ENCODE peak calls at places on chromosomes 1 and 21, in seven cellular contexts. One of them, this sample, is unnamed.

GRCh38 chr1:27521336-27522147 is 31.6 kb upstream of the WASF2 start:
- DNase-seq in endothelial cell of umbilical vein: peak; percentile 48
- DNase-seq in stomach: no peak
- DNase-seq in left ventricle myocardium inferior: peak; percentile 63
- DNase-seq in body of pancreas: no peak
- DNase-seq in lung: no peak
- DNase-seq in AG04450: no peak
- DNase-seq in this sample: no peak

GRCh38 chr21:45331521-45332257 is 44.0 kb upstream of the POFUT2 start:
- DNase-seq in endothelial cell of umbilical vein: no peak
- DNase-seq in stomach: no peak
- DNase-seq in left ventricle myocardium inferior: peak; percentile 9
- DNase-seq in body of pancreas: peak; percentile 10
- DNase-seq in lung: no peak
- DNase-seq in AG04450: no peak
- DNase-seq in this sample: no peak

GRCh38 chr1:72693899-72694298 is 411.6 kb upstream of the NEGR1 start:
- DNase-seq in endothelial cell of umbilical vein: no peak
- DNase-seq in stomach: no peak
- DNase-seq in left ventricle myocardium inferior: no peak
- DNase-seq in body of pancreas: no peak
- DNase-seq in lung: no peak
- DNase-seq in AG04450: no peak
- DNase-seq in this sample: no peak

GRCh38 chr1:208791458-208791857 is 547.3 kb upstream of the PLXNA2 start:
- DNase-seq in endothelial cell of umbilical vein: no peak
- DNase-seq in stomach: no peak
- DNase-seq in left ventricle myocardium inferior: no peak
- DNase-seq in body of pancreas: no peak
- DNase-seq in lung: no peak
- DNase-seq in AG04450: no peak
- DNase-seq in this sample: no peak

GRCh38 chr1:158951956-158952355 is 20.6 kb downstream of the PYHIN1 start:
- DNase-seq in endothelial cell of umbilical vein: no peak
- DNase-seq in stomach: no peak
- DNase-seq in left ventricle myocardium inferior: no peak
- DNase-seq in body of pancreas: no peak
- DNase-seq in lung: no peak
- DNase-seq in AG04450: no peak
- DNase-seq in this sample: no peak

GRCh38 chr1:33738976-33739375 is 124.9 kb upstream of the HMGB4 start:
- DNase-seq in endothelial cell of umbilical vein: no peak
- DNase-seq in stomach: no peak
- DNase-seq in left ventricle myocardium inferior: no peak
- DNase-seq in body of pancreas: no peak
- DNase-seq in lung: no peak
- DNase-seq in AG04450: no peak
- DNase-seq in this sample: no peak

GRCh38 chr1:114455102-114455785 is 55.8 kb downstream of the TRIM33 start:
- DNase-seq in endothelial cell of umbilical vein: peak; percentile 28
- DNase-seq in stomach: no peak
- DNase-seq in left ventricle myocardium inferior: no peak
- DNase-seq in body of pancreas: no peak
- DNase-seq in lung: no peak
- DNase-seq in AG04450: no peak
- DNase-seq in this sample: peak; percentile 24

GRCh38 chr1:206635983-206636354 is 633 bp downstream of the DYRK3 start:
- DNase-seq in endothelial cell of umbilical vein: peak; percentile 24
- DNase-seq in stomach: no peak
- DNase-seq in left ventricle myocardium inferior: no peak
- DNase-seq in body of pancreas: no peak
- DNase-seq in lung: no peak
- DNase-seq in AG04450: no peak
- DNase-seq in this sample: no peak

GRCh38 chr1:42170779-42171621 is 6.5 kb upstream of the GUCA2A start:
- DNase-seq in endothelial cell of umbilical vein: no peak
- DNase-seq in stomach: no peak
- DNase-seq in left ventricle myocardium inferior: no peak
- DNase-seq in body of pancreas: peak; percentile 13
- DNase-seq in lung: peak; percentile 64
- DNase-seq in AG04450: no peak
- DNase-seq in this sample: no peak

GRCh38 chr1:173276922-173277800 is 70.0 kb upstream of the TNFSF4 start:
- DNase-seq in endothelial cell of umbilical vein: no peak
- DNase-seq in stomach: no peak
- DNase-seq in left ventricle myocardium inferior: no peak
- DNase-seq in body of pancreas: no peak
- DNase-seq in lung: no peak
- DNase-seq in AG04450: no peak
- DNase-seq in this sample: no peak

GRCh38 chr1:21610027-21610426 is 59.1 kb downstream of the RAP1GAP start:
- DNase-seq in endothelial cell of umbilical vein: no peak
- DNase-seq in stomach: no peak
- DNase-seq in left ventricle myocardium inferior: no peak
- DNase-seq in body of pancreas: no peak
- DNase-seq in lung: no peak
- DNase-seq in AG04450: no peak
- DNase-seq in this sample: no peak

GRCh38 chr1:52268372-52268771 is 97.6 kb downstream of the CC2D1B start:
- DNase-seq in endothelial cell of umbilical vein: peak; percentile 73
- DNase-seq in stomach: no peak
- DNase-seq in left ventricle myocardium inferior: no peak
- DNase-seq in body of pancreas: no peak
- DNase-seq in lung: no peak
- DNase-seq in AG04450: no peak
- DNase-seq in this sample: peak; percentile 18

GRCh38 chr1:245411245-245411644 is 256.5 kb downstream of the KIF26B start:
- DNase-seq in endothelial cell of umbilical vein: no peak
- DNase-seq in stomach: no peak
- DNase-seq in left ventricle myocardium inferior: no peak
- DNase-seq in body of pancreas: no peak
- DNase-seq in lung: no peak
- DNase-seq in AG04450: peak; percentile 18
- DNase-seq in this sample: peak; percentile 11

GRCh38 chr1:180854456-180854855 is 58.2 kb upstream of the KIAA1614 start:
- DNase-seq in endothelial cell of umbilical vein: no peak
- DNase-seq in stomach: no peak
- DNase-seq in left ventricle myocardium inferior: no peak
- DNase-seq in body of pancreas: no peak
- DNase-seq in lung: no peak
- DNase-seq in AG04450: no peak
- DNase-seq in this sample: no peak

GRCh38 chr1:26349196-26349885 is 4.6 kb downstream of the CRYBG2 start:
- DNase-seq in endothelial cell of umbilical vein: no peak
- DNase-seq in stomach: no peak
- DNase-seq in left ventricle myocardium inferior: no peak
- DNase-seq in body of pancreas: no peak
- DNase-seq in lung: no peak
- DNase-seq in AG04450: peak; percentile 24
- DNase-seq in this sample: peak; percentile 73

GRCh38 chr1:61444277-61444676 is 280.7 kb downstream of the TM2D1 start:
- DNase-seq in endothelial cell of umbilical vein: no peak
- DNase-seq in stomach: no peak
- DNase-seq in left ventricle myocardium inferior: no peak
- DNase-seq in body of pancreas: no peak
- DNase-seq in lung: no peak
- DNase-seq in AG04450: no peak
- DNase-seq in this sample: no peak

GRCh38 chr1:83998599-83999315 is at the start of gene TTLL7:
- DNase-seq in endothelial cell of umbilical vein: peak; percentile 68
- DNase-seq in stomach: peak; percentile 79
- DNase-seq in left ventricle myocardium inferior: peak; percentile 82
- DNase-seq in body of pancreas: peak; percentile 82
- DNase-seq in lung: peak; percentile 77
- DNase-seq in AG04450: no peak
- DNase-seq in this sample: peak; percentile 63

GRCh38 chr1:167934407-167935251 is 1.9 kb upstream of the DCAF6 start:
- DNase-seq in endothelial cell of umbilical vein: peak; percentile 4
- DNase-seq in stomach: no peak
- DNase-seq in left ventricle myocardium inferior: no peak
- DNase-seq in body of pancreas: no peak
- DNase-seq in lung: no peak
- DNase-seq in AG04450: no peak
- DNase-seq in this sample: no peak

GRCh38 chr1:4662723-4663122 is 8.3 kb downstream of the AJAP1 start:
- DNase-seq in endothelial cell of umbilical vein: no peak
- DNase-seq in stomach: no peak
- DNase-seq in left ventricle myocardium inferior: no peak
- DNase-seq in body of pancreas: no peak
- DNase-seq in lung: no peak
- DNase-seq in AG04450: no peak
- DNase-seq in this sample: no peak

GRCh38 chr1:160997323-160998038 is 23.5 kb downstream of the F11R start:
- DNase-seq in endothelial cell of umbilical vein: peak; percentile 90
- DNase-seq in stomach: peak; percentile 83
- DNase-seq in left ventricle myocardium inferior: peak; percentile 52
- DNase-seq in body of pancreas: peak; percentile 68
- DNase-seq in lung: peak; percentile 76
- DNase-seq in AG04450: no peak
- DNase-seq in this sample: peak; percentile 71

GRCh38 chr1:111990878-111991760 is 1.7 kb upstream of the KCND3 start:
- DNase-seq in endothelial cell of umbilical vein: peak; percentile 5
- DNase-seq in stomach: peak; percentile 86
- DNase-seq in left ventricle myocardium inferior: peak; percentile 73
- DNase-seq in body of pancreas: peak; percentile 86
- DNase-seq in lung: peak; percentile 85
- DNase-seq in AG04450: no peak
- DNase-seq in this sample: no peak

GRCh38 chr1:22184892-22185612 is 42.2 kb upstream of the WNT4 start:
- DNase-seq in endothelial cell of umbilical vein: no peak
- DNase-seq in stomach: peak; percentile 29
- DNase-seq in left ventricle myocardium inferior: no peak
- DNase-seq in body of pancreas: peak; percentile 63
- DNase-seq in lung: peak; percentile 52
- DNase-seq in AG04450: no peak
- DNase-seq in this sample: peak; percentile 4

DNA sequence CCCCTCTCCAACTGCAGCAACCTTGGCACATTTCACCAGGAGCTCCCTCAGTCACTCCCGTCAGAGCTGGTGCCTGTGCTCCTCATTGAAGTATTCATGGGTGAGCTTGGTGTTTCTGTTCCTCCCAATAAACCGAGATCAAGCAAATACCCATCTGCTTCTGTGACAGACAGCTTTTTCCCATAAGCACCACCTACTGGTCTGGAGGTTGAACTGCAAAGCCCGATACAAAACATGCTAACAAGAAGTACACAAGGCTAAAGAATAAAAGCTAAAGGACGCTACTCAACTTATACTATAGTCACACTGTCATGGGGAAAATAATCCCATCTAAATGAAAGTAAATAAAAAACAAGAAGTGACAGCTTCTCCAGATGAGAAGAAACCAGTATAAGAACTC is 111.9 kb upstream of the C21orf91 start:
- DNase-seq in endothelial cell of umbilical vein: no peak
- DNase-seq in stomach: no peak
- DNase-seq in left ventricle myocardium inferior: no peak
- DNase-seq in body of pancreas: no peak
- DNase-seq in lung: no peak
- DNase-seq in AG04450: no peak
- DNase-seq in this sample: no peak
- H3K4me3 ChIP-seq in endothelial cell of umbilical vein: no peak overlapping the region
- H3K4me3 ChIP-seq in stomach: no peak overlapping the region
- H3K4me3 ChIP-seq in left ventricle myocardium inferior: no peak overlapping the region
- H3K4me3 ChIP-seq in body of pancreas: no peak overlapping the region
- H3K4me3 ChIP-seq in lung: no peak overlapping the region
- H3K4me3 ChIP-seq in AG04450: no peak overlapping the region
- H3K4me3 ChIP-seq in this sample: no peak overlapping the region

GRCh38 chr1:12001249-12001917 is 17.9 kb upstream of the MIIP start:
- DNase-seq in endothelial cell of umbilical vein: no peak
- DNase-seq in stomach: no peak
- DNase-seq in left ventricle myocardium inferior: no peak
- DNase-seq in body of pancreas: no peak
- DNase-seq in lung: peak; percentile 57
- DNase-seq in AG04450: peak; percentile 15
- DNase-seq in this sample: peak; percentile 37
- TF ChIP-seq CTCF in endothelial cell of umbilical vein: peak; percentile 61
- TF ChIP-seq CTCF in stomach: no peak
- TF ChIP-seq CTCF in left ventricle myocardium inferior: peak; percentile 48
- TF ChIP-seq CTCF in body of pancreas: peak; percentile 15
- TF ChIP-seq CTCF in lung: peak; percentile 25
- TF ChIP-seq CTCF in AG04450: peak; percentile 52
- TF ChIP-seq CTCF in this sample: peak; percentile 70

GRCh38 chr1:86455078-86455477 is 13.6 kb upstream of the CLCA1 start:
- DNase-seq in endothelial cell of umbilical vein: no peak
- DNase-seq in stomach: no peak
- DNase-seq in left ventricle myocardium inferior: no peak
- DNase-seq in body of pancreas: no peak
- DNase-seq in lung: no peak
- DNase-seq in AG04450: no peak
- DNase-seq in this sample: no peak
- H3K27ac ChIP-seq in endothelial cell of umbilical vein: no peak overlapping the region
- H3K27ac ChIP-seq in stomach: no peak overlapping the region
- H3K27ac ChIP-seq in left ventricle myocardium inferior: no peak overlapping the region
- H3K27ac ChIP-seq in body of pancreas: no peak overlapping the region
- H3K27ac ChIP-seq in lung: no peak overlapping the region
- H3K27ac ChIP-seq in AG04450: no peak overlapping the region
- H3K27ac ChIP-seq in this sample: no peak overlapping the region

DNA sequence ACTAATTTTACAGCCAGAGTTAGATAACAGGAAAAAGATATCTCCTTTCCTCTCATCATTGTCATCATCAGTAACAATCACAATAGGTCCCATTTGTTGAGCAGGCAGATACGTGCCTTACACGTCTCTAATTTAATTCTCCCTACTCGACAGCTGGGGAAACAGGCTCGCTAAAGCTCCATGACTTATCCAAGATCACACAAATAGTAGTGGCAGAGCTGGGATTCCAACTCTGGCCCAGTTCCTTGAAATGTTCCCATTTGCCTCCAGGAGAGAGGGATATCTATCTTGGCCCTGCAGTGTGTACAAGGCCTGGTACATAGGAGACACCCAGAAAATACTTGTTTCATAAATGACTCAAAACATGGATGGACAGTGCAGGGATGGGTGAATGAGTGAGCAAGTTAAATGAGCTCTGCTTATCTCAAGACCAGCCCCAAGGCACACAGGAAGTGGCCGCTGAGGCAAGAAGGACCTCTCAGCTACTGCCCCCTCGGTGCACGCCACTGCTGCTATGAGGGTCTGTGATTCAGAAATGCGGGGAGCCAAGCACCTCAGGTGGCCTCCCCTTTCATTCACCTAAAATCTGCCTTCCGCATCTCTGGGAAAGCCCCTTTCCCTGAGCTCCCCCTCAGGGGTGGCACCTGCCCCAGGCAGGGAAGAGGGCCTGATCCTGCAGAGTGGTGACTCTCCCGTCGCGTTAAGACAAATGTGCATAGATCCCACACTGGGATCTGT is 3.7 kb downstream of the KCNN3 start:
- DNase-seq in endothelial cell of umbilical vein: no peak
- DNase-seq in stomach: no peak
- DNase-seq in left ventricle myocardium inferior: no peak
- DNase-seq in body of pancreas: no peak
- DNase-seq in lung: no peak
- DNase-seq in AG04450: no peak
- DNase-seq in this sample: peak; percentile 60
- H3K4me3 ChIP-seq in endothelial cell of umbilical vein: no peak overlapping the region
- H3K4me3 ChIP-seq in stomach: peak overlapping the region; percentile 13
- H3K4me3 ChIP-seq in left ventricle myocardium inferior: peak overlapping the region; percentile 71
- H3K4me3 ChIP-seq in body of pancreas: no peak overlapping the region
- H3K4me3 ChIP-seq in lung: no peak overlapping the region
- H3K4me3 ChIP-seq in AG04450: no peak overlapping the region
- H3K4me3 ChIP-seq in this sample: no peak overlapping the region

GRCh38 chr1:1941868-1942752 is 23.0 kb upstream of the TMEM52 start:
- DNase-seq in endothelial cell of umbilical vein: no peak
- DNase-seq in stomach: no peak
- DNase-seq in left ventricle myocardium inferior: no peak
- DNase-seq in body of pancreas: no peak
- DNase-seq in lung: no peak
- DNase-seq in AG04450: no peak
- DNase-seq in this sample: no peak
- TF ChIP-seq CTCF in endothelial cell of umbilical vein: no peak
- TF ChIP-seq CTCF in stomach: no peak
- TF ChIP-seq CTCF in left ventricle myocardium inferior: no peak
- TF ChIP-seq CTCF in body of pancreas: no peak
- TF ChIP-seq CTCF in lung: no peak
- TF ChIP-seq CTCF in AG04450: no peak
- TF ChIP-seq CTCF in this sample: no peak

This sample was measured in brain microvascular endothelial cell.